ENCODE peak calls at places on chromosomes 13 and 19, in seven cellular contexts. O is CD4-positive, alpha-beta T cell; P is BJ; N is cardiac fibroblast; U is mesothelial cell of epicardium; F is MCF 10A; T is left lung. C is an unnamed sample.

GRCh38 chr19:58098682-58098998 is 609 bp upstream of the ZSCAN18 start:
- DNase-seq in O (no peak), N (no peak), F (no peak), T (no peak), P (no peak), U (no peak), C (no peak)

GRCh38 chr19:54341295-54341694 is 2.3 kb upstream of the LILRA4 start:
- DNase-seq in U (no peak), F (no peak), N (no peak), T (no peak), P (no peak), O (no peak), C (peak; percentile 32)

GRCh38 chr13:111489301-111489700 is 168.9 kb downstream of the TEX29 start:
- DNase-seq in T (no peak), F (no peak), U (peak; percentile 20), P (no peak), O (no peak), N (no peak), C (peak; percentile 14)

GRCh38 chr13:110449225-110450015 is 112.1 kb downstream of the RAB20 start:
- DNase-seq in U (no peak), P (no peak), N (no peak), F (no peak), T (no peak), O (no peak), C (peak; percentile 19)

GRCh38 chr19:44752816-44753618 is 4.5 kb downstream of the BCL3 start:
- DNase-seq in U (peak; percentile 74), O (peak; percentile 91), F (peak; percentile 98), N (peak; percentile 97), T (peak; percentile 97), P (peak; percentile 78), C (peak; percentile 98)

GRCh38 chr13:98778749-98779148 is 26.3 kb upstream of the SLC15A1 start:
- DNase-seq in T (no peak), O (no peak), P (no peak), N (peak; percentile 52), F (peak; percentile 36), U (no peak), C (no peak)

GRCh38 chr19:15213715-15214381 is 13.1 kb upstream of the NOTCH3 start:
- DNase-seq in U (no peak), T (no peak), O (no peak), F (no peak), N (peak; percentile 79), P (no peak), C (peak; percentile 90)

GRCh38 chr13:45055198-45055901 is 65.0 kb upstream of the GTF2F2 start:
- DNase-seq in O (no peak), P (peak; percentile 94), F (peak; percentile 93), T (no peak), N (peak; percentile 91), U (no peak), C (no peak)

GRCh38 chr19:33302974-33303790 is 848 bp upstream of the CEBPA start:
- DNase-seq in F (peak; percentile 51), U (peak; percentile 74), P (no peak), N (peak; percentile 55), T (no peak), O (no peak), C (peak; percentile 86)

GRCh38 chr19:17615889-17616685 is 60.6 kb downstream of the COLGALT1 start:
- DNase-seq in U (no peak), N (no peak), O (no peak), F (no peak), P (no peak), T (no peak), C (no peak)

GRCh38 chr19:11921852-11922495 is 2.9 kb upstream of the ZNF700 start:
- DNase-seq in T (no peak), F (no peak), U (no peak), P (no peak), O (no peak), N (no peak), C (no peak)

GRCh38 chr13:78341032-78341431 is 262.3 kb downstream of the POU4F1 start:
- DNase-seq in F (no peak), N (no peak), U (no peak), P (no peak), O (no peak), T (no peak), C (no peak)

GRCh38 chr13:75364131-75364713 is 117.7 kb downstream of the TBC1D4 start:
- DNase-seq in T (no peak), N (peak; percentile 28), F (peak; percentile 61), U (no peak), P (no peak), O (no peak), C (no peak)

GRCh38 chr19:6018786-6019185 is 40.8 kb upstream of the RANBP3 start:
- DNase-seq in P (no peak), N (no peak), F (no peak), O (no peak), T (peak; percentile 27), U (no peak), C (peak; percentile 38)
- TF ChIP-seq CTCF in P (peak; percentile 18), N (peak; percentile 21), F (no peak), O (no peak), T (no peak), U (peak; percentile 18), C (no peak)

GRCh38 chr13:41944229-41944628 is 16.7 kb downstream of the VWA8 start:
- DNase-seq in U (no peak), O (no peak), P (no peak), F (no peak), T (no peak), N (peak; percentile 18), C (no peak)

GRCh38 chr13:41939403-41939802 is 21.5 kb downstream of the VWA8 start:
- DNase-seq in T (no peak), N (no peak), F (no peak), P (no peak), O (no peak), U (no peak), C (no peak)

GRCh38 chr13:41944635-41945401 is 16.1 kb downstream of the VWA8 start:
- DNase-seq in F (no peak), U (no peak), P (no peak), O (no peak), N (no peak), T (no peak), C (no peak)

GRCh38 chr13:41941174-41941573 is 19.7 kb downstream of the VWA8 start:
- DNase-seq in N (peak; percentile 41), U (no peak), T (no peak), O (no peak), F (no peak), P (no peak), C (no peak)

GRCh38 chr13:41942462-41943094 is 18.3 kb downstream of the VWA8 start:
- DNase-seq in N (peak; percentile 63), F (peak; percentile 34), O (no peak), T (no peak), P (no peak), U (no peak), C (no peak)
- TF ChIP-seq CTCF in N (peak; percentile 48), F (no peak), O (no peak), T (no peak), P (peak; percentile 67), U (no peak), C (peak; percentile 7)

DNA sequence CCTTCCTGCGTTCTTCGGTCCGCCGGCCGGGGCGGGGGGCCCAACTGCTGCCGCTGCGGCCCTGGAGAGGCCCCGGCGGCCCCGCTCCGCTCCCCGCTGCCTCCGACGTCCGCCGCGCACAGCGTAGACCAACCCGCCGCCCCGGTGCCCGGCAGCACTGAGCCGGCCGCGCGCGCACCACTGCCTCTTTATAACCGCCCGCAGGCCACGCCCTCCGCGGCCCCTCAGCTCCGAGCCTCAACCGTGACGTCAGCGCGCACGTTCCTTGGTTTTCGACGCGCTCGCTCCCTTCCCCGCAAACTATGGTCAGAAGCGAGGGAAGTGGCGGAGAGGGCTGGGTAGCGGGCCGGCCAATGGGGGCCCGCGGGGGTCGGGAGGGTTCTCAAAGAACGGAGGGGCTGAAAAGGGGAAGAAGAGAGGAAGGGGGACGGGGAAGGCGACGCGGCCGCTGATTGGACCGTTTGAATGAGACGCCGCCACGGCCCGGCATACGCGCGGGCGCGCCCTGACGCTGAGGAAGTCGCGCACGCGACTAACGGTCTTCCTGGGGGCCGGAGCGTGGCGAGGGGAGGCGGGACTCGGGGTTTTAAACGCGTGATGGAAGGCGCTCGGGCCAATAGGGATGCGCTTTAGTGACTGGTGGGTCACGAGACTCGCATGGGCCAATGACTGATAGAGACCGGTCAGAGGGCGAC is at the start of gene UBE2S:
- DNase-seq in U (peak; percentile 98), F (peak; percentile 100), T (peak; percentile 99), P (peak; percentile 97), N (peak; percentile 100), O (peak; percentile 95), C (peak; percentile 100)
- TF ChIP-seq CTCF in U (no peak), F (no peak), T (no peak), P (no peak), N (no peak), O (no peak), C (no peak)

GRCh38 chr19:10259162-10259905 is 7.3 kb downstream of the MRPL4 start:
- DNase-seq in U (peak; percentile 81), T (peak; percentile 92), N (peak; percentile 89), O (peak; percentile 81), F (peak; percentile 92), P (no peak), C (peak; percentile 92)
- TF ChIP-seq CTCF in U (peak; percentile 64), T (peak; percentile 61), N (peak; percentile 71), O (peak; percentile 56), F (peak; percentile 70), P (peak; percentile 80), C (peak; percentile 70)

DNA sequence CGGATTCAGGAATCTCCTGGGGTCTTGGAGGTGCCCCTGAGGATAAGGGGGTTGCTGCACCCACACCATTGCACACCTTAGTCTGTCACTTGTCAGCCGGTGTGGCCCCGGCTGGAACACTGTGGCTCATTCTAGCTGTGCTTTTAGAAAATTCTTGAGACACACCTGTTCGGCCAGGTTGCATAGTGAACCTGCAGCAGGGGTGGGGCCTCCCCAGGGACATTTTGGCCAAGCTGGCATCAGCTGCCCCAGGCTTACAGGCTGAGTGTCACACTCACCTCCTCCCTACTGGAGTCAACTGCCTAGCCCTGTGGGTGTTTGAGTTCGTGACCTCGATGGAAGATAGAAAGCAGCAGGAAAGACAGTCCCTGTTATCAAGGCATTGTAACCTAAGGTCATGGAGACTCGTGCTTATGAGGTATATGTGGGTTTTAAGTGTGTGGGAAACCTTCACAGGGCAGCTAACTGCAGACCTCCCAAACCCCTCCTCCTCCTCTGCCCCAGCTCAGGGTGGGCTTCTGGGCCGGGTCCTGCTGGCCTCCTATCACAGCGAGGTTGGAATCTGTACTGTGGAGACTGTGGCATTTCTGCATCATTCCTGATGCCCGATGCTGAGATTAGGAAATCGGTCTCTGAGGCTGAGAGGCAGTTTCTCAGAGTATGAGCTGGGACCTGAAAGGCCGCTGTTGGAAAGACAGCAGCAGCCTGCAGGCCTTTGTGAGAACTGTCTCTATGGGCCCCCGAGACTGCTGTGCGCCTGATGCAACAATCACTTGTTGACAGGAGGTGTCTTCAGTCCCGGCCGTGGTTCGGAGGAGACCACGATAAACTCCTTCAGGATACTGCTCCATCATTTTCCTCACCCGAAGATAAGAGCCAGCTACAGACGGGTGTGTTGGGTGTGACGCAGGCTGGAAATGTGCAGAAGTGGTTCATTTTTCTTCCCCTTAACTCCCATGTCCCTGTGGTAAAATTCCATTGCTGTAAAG is 72.2 kb downstream of the ATP11A start:
- DNase-seq in O (no peak), N (peak; percentile 47), U (no peak), T (peak; percentile 67), F (no peak), P (no peak), C (peak; percentile 59)
- TF ChIP-seq CTCF in O (no peak), N (peak; percentile 10), U (no peak), T (no peak), F (no peak), P (no peak), C (no peak)